ENCODE peak calls at places on chromosomes 11 and 22, in ten cellular contexts. Y is uterus, X is esophagus muscularis mucosa, U is adrenal gland, G is body of pancreas, R is IMR-90, T is gastrocnemius medialis, N is NB4, B is Peyer's patch, Q is A549. L is an unnamed sample.

GRCh38 chr11:98561216-98561615 is 459.5 kb upstream of the CNTN5 start:
- DNase-seq in N (no peak), Y (no peak), B (no peak), R (no peak), T (no peak), G (no peak), X (no peak), U (no peak), Q (no peak), L (no peak)

GRCh38 chr11:112221263-112221835 is 4.9 kb upstream of the PTS start:
- DNase-seq in N (no peak), B (no peak), R (no peak), T (no peak), U (no peak), X (no peak), Q (no peak), Y (no peak), G (no peak), L (no peak)

GRCh38 chr22:40325315-40325714 is 21.0 kb upstream of the ADSL start:
- DNase-seq in Q (no peak), B (no peak), T (no peak), G (no peak), X (no peak), N (no peak), U (no peak), Y (no peak), R (no peak), L (no peak)

GRCh38 chr11:64070301-64070656 is 34.5 kb downstream of the FLRT1 start:
- DNase-seq in X (no peak), R (no peak), Q (no peak), U (no peak), N (no peak), G (no peak), Y (no peak), B (no peak), T (no peak), L (no peak)

GRCh38 chr11:22807855-22808558 is 21.6 kb downstream of the SVIP start:
- DNase-seq in Y (no peak), T (no peak), B (no peak), N (no peak), Q (no peak), U (no peak), R (peak; percentile 60), X (no peak), G (no peak), L (no peak)

GRCh38 chr11:13446444-13446843 is 16.6 kb downstream of the BTBD10 start:
- DNase-seq in N (no peak), T (no peak), R (peak; percentile 48), G (no peak), Q (peak; percentile 4), X (no peak), U (no peak), B (no peak), Y (no peak), L (no peak)

GRCh38 chr22:26168199-26168915 is 905 bp upstream of the SEZ6L start:
- DNase-seq in G (no peak), U (no peak), Q (no peak), Y (no peak), R (no peak), B (no peak), T (no peak), X (no peak), N (peak; percentile 11), L (no peak)

GRCh38 chr11:133903056-133903455 is 53.7 kb downstream of the IGSF9B start:
- DNase-seq in Q (no peak), R (no peak), G (no peak), Y (no peak), U (no peak), X (no peak), T (peak; percentile 1), B (no peak), N (no peak), L (peak; percentile 39)

GRCh38 chr11:96219981-96220623 is 122.9 kb downstream of the MAML2 start:
- DNase-seq in U (no peak), T (no peak), G (no peak), X (no peak), B (no peak), Q (peak; percentile 11), N (peak; percentile 93), R (peak; percentile 62), Y (no peak), L (no peak)

GRCh38 chr11:59197990-59198389 is 14.7 kb downstream of the MPEG1 start:
- DNase-seq in Q (no peak), X (no peak), B (no peak), N (no peak), Y (peak; percentile 50), U (peak; percentile 88), T (peak; percentile 30), G (peak; percentile 76), R (peak; percentile 68), L (no peak)

GRCh38 chr11:130103296-130103814 is 33.7 kb downstream of the APLP2 start:
- DNase-seq in G (peak; percentile 24), N (peak; percentile 48), X (no peak), Y (no peak), U (no peak), B (no peak), Q (no peak), R (peak; percentile 96), T (no peak), L (no peak)

GRCh38 chr11:27397619-27398412 is 34.8 kb upstream of the CCDC34 start:
- DNase-seq in B (no peak), T (no peak), Y (no peak), G (no peak), X (no peak), R (no peak), N (no peak), U (no peak), Q (no peak), L (no peak)

DNA sequence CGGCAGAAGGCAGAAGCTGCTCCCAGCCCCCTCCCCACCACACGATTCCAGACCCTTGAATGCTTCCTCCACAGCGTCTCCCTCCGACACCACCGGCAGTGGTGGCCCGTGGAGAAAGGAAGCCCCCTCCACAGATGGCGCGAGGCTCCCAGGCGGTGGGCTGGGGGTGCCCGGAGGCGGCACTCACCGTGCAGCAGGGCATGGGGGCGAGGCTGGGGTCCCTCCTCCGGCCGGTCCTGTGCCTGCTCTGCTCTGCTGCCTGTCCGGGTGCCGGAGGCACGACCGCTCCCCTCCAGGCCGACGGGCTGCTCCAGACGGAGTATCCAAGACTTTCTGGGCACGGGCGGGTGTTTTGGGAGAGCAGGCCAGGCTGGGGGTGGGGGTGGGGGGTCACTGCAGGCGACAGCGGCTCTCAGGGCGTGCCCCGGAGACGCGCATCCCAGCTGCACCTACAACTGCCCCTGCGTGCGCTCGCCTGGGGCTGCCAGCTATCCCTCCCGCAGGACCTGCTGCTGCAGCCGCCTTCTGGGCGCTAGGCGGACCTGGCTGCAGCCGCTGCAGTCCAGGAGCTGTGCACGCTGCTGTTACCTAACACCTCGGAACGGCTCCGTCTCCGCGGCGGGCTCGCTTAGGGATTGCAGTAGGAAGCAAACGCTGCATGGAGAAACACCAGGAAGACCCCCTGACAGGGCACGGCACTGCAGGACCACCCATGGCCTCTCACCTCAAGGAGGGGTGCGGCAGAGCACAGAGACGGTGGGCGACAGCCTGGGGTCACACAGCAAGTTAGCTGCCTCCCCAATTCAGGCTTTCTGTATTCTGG is 15.2 kb downstream of the MRGPRG start:
- DNase-seq in N (peak; percentile 64), U (no peak), Y (no peak), G (peak; percentile 18), B (peak; percentile 48), Q (peak; percentile 21), T (no peak), R (no peak), X (no peak), L (no peak)
- TF ChIP-seq CTCF in N (no peak), U (no peak), Y (no peak), G (no peak), B (no peak), Q (no peak), T (no peak), R (no peak), X (no peak), L (no peak)

DNA sequence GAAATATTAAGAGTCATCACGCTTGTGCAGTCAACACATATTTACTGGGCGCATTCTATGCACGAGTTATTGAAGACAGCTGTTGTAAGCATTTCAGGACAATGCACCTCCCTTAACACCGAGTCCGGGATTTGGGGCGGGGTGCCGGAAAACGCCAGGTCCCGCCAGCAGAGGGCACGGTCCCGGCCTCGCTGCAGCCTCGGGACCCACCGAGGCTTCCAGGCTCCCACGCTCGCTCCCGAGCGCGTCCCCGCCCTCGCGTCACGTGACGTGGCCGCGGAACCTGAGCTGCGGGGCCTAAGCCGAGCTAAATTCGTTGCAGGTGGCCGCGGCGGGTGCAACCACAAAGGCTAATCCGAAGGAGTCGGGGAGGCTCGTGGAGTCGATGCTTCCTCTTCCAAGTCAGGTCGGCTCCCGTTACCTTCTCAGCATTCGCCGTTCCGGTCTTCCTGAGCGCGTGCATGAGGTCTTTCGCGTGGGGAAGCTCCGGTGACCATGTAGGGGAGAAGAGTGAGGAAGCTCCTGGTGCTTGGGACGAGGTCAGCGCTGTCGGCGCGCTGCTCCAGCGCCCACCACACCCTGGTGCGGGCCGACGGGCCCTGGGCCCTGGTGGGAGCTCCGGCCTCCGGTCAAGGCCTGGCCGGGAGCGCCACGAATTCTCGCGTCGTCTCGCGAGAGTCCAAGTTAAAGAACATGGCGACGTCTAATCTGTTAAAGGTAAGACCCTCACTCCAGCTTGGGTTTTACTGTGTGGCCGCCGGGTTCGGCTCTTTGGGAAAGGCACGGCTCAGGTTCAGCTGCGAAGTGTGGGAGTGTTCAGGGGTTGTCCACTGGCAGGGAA is at the start of gene CUL5:
- DNase-seq in Y (peak; percentile 91), B (peak; percentile 95), Q (peak; percentile 89), X (peak; percentile 95), G (peak; percentile 92), N (peak; percentile 93), U (peak; percentile 92), R (peak; percentile 91), T (peak; percentile 90), L (peak; percentile 98)
- TF ChIP-seq POLR2A in Y (peak; percentile 49), B (peak; percentile 44), Q (peak; percentile 68), X (peak; percentile 17), G (peak; percentile 88), N (peak; percentile 80), U (peak; percentile 69), R (peak; percentile 94), T (peak; percentile 56), L (no peak)

DNA sequence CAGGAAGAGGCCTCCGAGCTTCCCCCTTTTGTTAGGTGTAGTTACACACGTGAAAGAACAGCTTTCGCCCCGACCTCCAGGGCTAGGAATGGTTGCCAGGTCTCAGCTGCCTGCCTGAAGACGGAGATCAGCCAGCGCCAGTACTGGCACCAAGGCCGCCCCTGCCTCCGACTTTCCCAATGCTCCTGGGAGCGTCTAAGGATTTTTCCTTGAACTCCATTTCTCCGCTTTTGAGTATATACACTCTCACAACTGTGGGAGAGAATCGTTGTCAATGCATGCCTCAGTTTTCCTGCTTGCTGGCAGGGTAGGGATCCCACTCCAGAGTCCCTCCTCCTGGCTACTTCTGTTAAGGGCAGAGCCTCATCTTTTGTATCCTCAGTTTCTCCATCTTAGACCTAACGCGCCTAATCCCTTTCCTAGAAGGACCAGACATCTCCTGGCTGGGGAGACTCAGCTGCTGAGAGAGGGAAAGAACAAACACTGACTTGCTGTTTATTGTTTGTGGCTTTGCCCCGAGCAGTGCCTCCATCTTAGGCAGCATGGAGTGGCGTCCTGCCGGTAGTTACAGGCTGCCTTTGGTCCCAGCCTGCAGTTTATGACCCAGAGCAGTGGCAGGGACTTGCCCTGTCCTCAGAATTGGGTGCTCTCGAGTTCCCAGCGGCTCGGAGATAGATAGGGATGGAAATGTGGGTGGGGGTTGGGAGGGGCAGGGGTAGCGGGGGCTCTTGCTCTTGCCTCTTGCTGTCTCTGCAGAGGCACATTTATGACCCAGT is 3.3 kb downstream of the ALX4 start:
- DNase-seq in N (no peak), B (no peak), G (no peak), X (no peak), R (no peak), Y (no peak), U (no peak), Q (no peak), T (no peak), L (no peak)
- H3K4me3 ChIP-seq in N (no peak overlapping the region), B (peak overlapping the region; percentile 56), G (no peak overlapping the region), X (peak overlapping the region; percentile 58), R (no peak overlapping the region), Y (no peak overlapping the region), U (no peak overlapping the region), Q (no peak overlapping the region), T (no peak overlapping the region), L (no peak overlapping the region)

GRCh38 chr11:118640332-118641154 is 33.1 kb downstream of the PHLDB1 start:
- DNase-seq in X (no peak), G (no peak), N (no peak), B (no peak), Q (no peak), U (no peak), Y (no peak), T (no peak), R (no peak), L (no peak)
- TF ChIP-seq CTCF in X (peak; percentile 28), G (no peak), N (no peak), B (peak; percentile 42), Q (no peak), U (peak; percentile 18), Y (no peak), T (no peak), R (no peak), L (no peak)

L was measured in lower leg skin.